ENCODE peak calls at places on chromosomes 13 and 19, in seven cellular contexts. I is IMR-90, E is heart left ventricle, S is hepatic stellate cell, U is EL, P is astrocyte of the spinal cord, A is GM20000. J is an unnamed sample.

GRCh38 chr19:55528030-55528801 is 8.7 kb downstream of the SBK2 start:
- DNase-seq in I (peak), E (no peak), S (no peak), U (no peak), P (peak), A (no peak), J (no peak)

GRCh38 chr13:91085127-91085526 is 262.4 kb upstream of the MIR17HG start:
- DNase-seq in I (no peak), E (no peak), S (no peak), U (no peak), P (no peak), A (no peak), J (no peak)

GRCh38 chr13:74062933-74063332 is 71.3 kb downstream of the KLF12 start:
- DNase-seq in I (peak), E (peak), S (peak), U (peak), P (peak), A (peak), J (no peak)

GRCh38 chr19:41753159-41753558 is 2.2 kb upstream of the CEACAM6 start:
- DNase-seq in I (no peak), E (peak), S (peak), U (peak), P (no peak), A (peak), J (no peak)

GRCh38 chr13:100039740-100040139 is 49.2 kb upstream of the PCCA start:
- DNase-seq in I (peak), E (no peak), S (no peak), U (peak), P (peak), A (no peak), J (no peak)

GRCh38 chr19:5547881-5548280 is 19.9 kb downstream of the TINCR start:
- DNase-seq in I (peak), E (no peak), S (peak), U (peak), P (peak), A (peak), J (no peak)

GRCh38 chr13:19056355-19056880 is 125.2 kb downstream of the TUBA3C start:
- DNase-seq in I (no peak), E (no peak), S (no peak), U (no peak), P (no peak), A (no peak), J (no peak)

GRCh38 chr13:113851826-113852535 is 11.9 kb downstream of the GAS6 start:
- DNase-seq in I (no peak), E (peak), S (no peak), U (no peak), P (no peak), A (no peak), J (peak)

GRCh38 chr13:42266464-42266863 is 5.5 kb upstream of the AKAP11 start:
- DNase-seq in I (peak), E (no peak), S (peak), U (peak), P (peak), A (no peak), J (no peak)